ENCODE peak calls at places on chromosomes 13 and 19, in four cellular contexts. G, V, M and D are unnamed samples.

GRCh38 chr19:3788991-3789778 is 3.0 kb upstream of the MATK start:
- DNase-seq in G (no peak), M (no peak), V (no peak), D (no peak)

GRCh38 chr13:24618219-24618955 is 61.8 kb upstream of the ATP12A start:
- DNase-seq in G (no peak), V (no peak), M (no peak), D (no peak)

GRCh38 chr13:37870489-37870845 is 895 bp upstream of the TRPC4 start:
- DNase-seq in V (no peak), M (no peak), G (no peak), D (no peak)

GRCh38 chr19:54178581-54179261 is 5.8 kb upstream of the TMC4 start:
- DNase-seq in M (no peak), G (no peak), V (no peak), D (no peak)

GRCh38 chr13:99087954-99088491 is 110.2 kb upstream of the DOCK9 start:
- DNase-seq in V (no peak), M (peak; percentile 32), G (no peak), D (no peak)

GRCh38 chr13:78398743-78399410 is 204.5 kb downstream of the POU4F1 start:
- DNase-seq in G (no peak), M (no peak), V (no peak), D (no peak)

GRCh38 chr13:41577437-41577836 is 120.1 kb downstream of the RGCC start:
- DNase-seq in V (peak; percentile 45), G (peak; percentile 36), M (no peak), D (peak; percentile 39)

GRCh38 chr13:85544756-85545155 is 254.5 kb downstream of the SLITRK6 start:
- DNase-seq in V (no peak), G (no peak), M (no peak), D (no peak)

GRCh38 chr19:56899943-56900342 is 59.4 kb upstream of the PEG3 start:
- DNase-seq in V (no peak), M (no peak), G (no peak), D (no peak)

GRCh38 chr13:75704942-75705320 is 68.8 kb downstream of the LMO7 start:
- DNase-seq in G (no peak), M (peak; percentile 52), V (no peak), D (no peak)

GRCh38 chr19:10112037-10112751 is 701 bp downstream of the P2RY11 start:
- DNase-seq in G (no peak), M (no peak), V (no peak), D (no peak)

GRCh38 chr13:112247471-112248405 is 128.4 kb upstream of the SPACA7 start:
- DNase-seq in M (no peak), V (no peak), G (no peak), D (no peak)

GRCh38 chr13:42355841-42356575 is 84.1 kb downstream of the AKAP11 start:
- DNase-seq in G (no peak), M (no peak), V (no peak), D (no peak)

GRCh38 chr13:43961909-43962308 is 82.2 kb downstream of the LACC1 start:
- DNase-seq in G (no peak), M (no peak), V (no peak), D (no peak)

GRCh38 chr13:75258159-75258782 is 223.7 kb downstream of the TBC1D4 start:
- DNase-seq in G (no peak), V (no peak), M (no peak), D (no peak)

GRCh38 chr19:12952488-12953455 is 4.3 kb downstream of the GADD45GIP1 start:
- DNase-seq in M (no peak), V (no peak), G (no peak), D (no peak)

GRCh38 chr19:13053238-13053637 is 49.4 kb downstream of the LYL1 start:
- DNase-seq in V (no peak), M (no peak), G (no peak), D (no peak)

GRCh38 chr19:928471-929259 is 2.8 kb downstream of the ARID3A start:
- DNase-seq in G (no peak), M (no peak), V (peak; percentile 22), D (no peak)

GRCh38 chr13:109787135-109787954 is 962 bp upstream of the IRS2 start:
- DNase-seq in M (peak; percentile 61), G (peak; percentile 40), V (peak; percentile 43), D (peak; percentile 55)

GRCh38 chr13:110214637-110215036 is 92.3 kb downstream of the COL4A1 start:
- DNase-seq in G (no peak), M (no peak), V (no peak), D (no peak)

GRCh38 chr19:35559281-35559659 is 4.2 kb downstream of the ATP4A start:
- DNase-seq in M (no peak), G (no peak), V (no peak), D (no peak)

GRCh38 chr13:73059460-73060250 is 850 bp downstream of the KLF5 start:
- DNase-seq in M (peak; percentile 86), V (peak; percentile 31), G (peak; percentile 51), D (peak; percentile 25)

GRCh38 chr19:38173324-38174041 is 50.5 kb downstream of the DPF1 start:
- DNase-seq in M (peak; percentile 66), G (peak; percentile 86), V (no peak), D (peak; percentile 96)

GRCh38 chr19:52991484-52991883 is 22.2 kb upstream of the ERVV-1 start:
- DNase-seq in M (no peak), V (no peak), G (no peak), D (peak; percentile 16)

GRCh38 chr13:65540064-65540635 is 1690.0 kb downstream of the PCDH9 start:
- DNase-seq in V (no peak), G (no peak), M (no peak), D (no peak)

GRCh38 chr19:10936661-10937084 is 8.1 kb downstream of the TIMM29 start:
- DNase-seq in G (no peak), V (no peak), M (no peak), D (peak; percentile 55)

GRCh38 chr19:34976611-34977010 is 12.6 kb upstream of the ZNF792 start:
- DNase-seq in M (peak; percentile 1), V (no peak), G (no peak), D (no peak)

GRCh38 chr13:52738719-52739467 is 727 bp downstream of the CNMD start:
- DNase-seq in G (no peak), V (no peak), M (no peak), D (peak; percentile 7)

GRCh38 chr19:47225746-47226425 is 5.1 kb downstream of the BBC3 start:
- DNase-seq in V (peak; percentile 92), M (peak; percentile 93), G (peak; percentile 89), D (peak; percentile 91)

GRCh38 chr13:104937881-104938280 is 1597.6 kb downstream of the EFNB2 start:
- DNase-seq in V (no peak), M (no peak), G (no peak), D (no peak)

GRCh38 chr19:2016041-2016807 is 710 bp upstream of the BTBD2 start:
- DNase-seq in G (peak; percentile 82), V (peak; percentile 83), M (peak; percentile 78), D (peak; percentile 90)

GRCh38 chr19:15104411-15104810 is 2.8 kb upstream of the SYDE1 start:
- DNase-seq in M (no peak), V (no peak), G (no peak), D (no peak)

GRCh38 chr13:94925263-94925662 is 212.9 kb upstream of the SOX21 start:
- DNase-seq in G (no peak), M (no peak), V (no peak), D (no peak)

GRCh38 chr19:42005504-42005903 is 11.5 kb upstream of the ATP1A3 start:
- DNase-seq in M (no peak), V (no peak), G (no peak), D (no peak)

DNA sequence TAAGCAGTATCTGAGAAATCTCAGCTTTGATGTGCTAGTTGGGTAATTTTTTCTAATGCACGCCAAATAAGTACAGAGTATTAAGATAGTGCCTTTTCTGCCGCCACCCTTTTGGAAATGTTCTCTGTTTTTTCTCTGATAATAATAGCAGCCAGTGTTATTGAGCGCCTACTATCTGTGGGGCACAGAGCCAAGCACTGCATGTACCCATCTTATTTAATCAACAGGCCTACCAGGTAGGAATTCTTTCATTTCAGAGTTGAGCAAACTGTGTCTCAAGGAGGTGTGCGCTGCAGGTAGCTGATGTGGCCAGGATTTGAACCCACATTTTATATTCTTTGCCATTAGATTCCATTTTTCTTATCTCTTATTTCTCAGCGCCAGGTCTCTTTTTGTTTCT is 1.4 kb downstream of the EPN1 start:
- DNase-seq in M (peak; percentile 78), V (no peak), G (no peak), D (no peak)
- TF ChIP-seq CTCF in M (no peak), V (no peak), G (no peak), D (no peak)

GRCh38 chr13:59409211-59409610 is 754.5 kb downstream of the DIAPH3 start:
- DNase-seq in V (peak; percentile 16), M (peak; percentile 91), G (peak; percentile 79), D (peak; percentile 71)
- H3K27ac ChIP-seq in V (no peak overlapping the region), M (peak overlapping the region; percentile 60), G (peak overlapping the region; percentile 51), D (no peak overlapping the region)

GRCh38 chr19:40358773-40359172 is 10.3 kb downstream of the PLD3 start:
- DNase-seq in M (no peak), V (no peak), G (no peak), D (peak; percentile 50)

GRCh38 chr19:40356681-40357595 is 8.4 kb downstream of the PLD3 start:
- DNase-seq in V (no peak), G (no peak), M (no peak), D (no peak)

GRCh38 chr19:40360020-40360686 is 11.7 kb downstream of the PLD3 start:
- DNase-seq in V (no peak), M (no peak), G (no peak), D (no peak)

GRCh38 chr19:40355975-40356680 is 7.6 kb downstream of the PLD3 start:
- DNase-seq in V (no peak), M (no peak), G (no peak), D (no peak)

DNA sequence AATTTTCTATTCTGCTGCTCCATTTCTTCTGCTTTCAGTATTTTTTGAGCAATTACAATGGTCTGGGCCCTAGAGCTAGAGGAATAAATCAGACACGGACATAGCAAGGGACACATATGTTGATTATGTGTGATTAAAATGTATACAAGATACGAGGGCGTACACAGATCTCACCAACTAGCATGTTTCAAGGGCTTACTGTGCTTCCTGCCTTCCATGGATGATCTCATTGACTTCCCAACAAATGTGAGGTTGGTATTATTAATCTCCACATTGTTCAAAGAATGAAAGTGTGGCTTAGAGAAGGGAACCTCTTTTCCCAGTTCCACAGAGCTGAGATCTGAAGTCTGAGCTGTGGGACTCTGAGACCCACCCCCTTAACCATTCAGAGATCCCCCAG is 9.2 kb downstream of the PLD3 start:
- DNase-seq in V (no peak), M (no peak), G (no peak), D (no peak)
- TF ChIP-seq CTCF in V (no peak), M (no peak), G (no peak), D (no peak)

GRCh38 chr13:51729853-51730553 is 74.0 kb downstream of the DHRS12 start:
- DNase-seq in M (no peak), V (peak; percentile 81), G (no peak), D (peak; percentile 55)
- H3K27ac ChIP-seq in M (no peak overlapping the region), V (peak overlapping the region; percentile 68), G (peak overlapping the region; percentile 77), D (peak overlapping the region; percentile 76)

GRCh38 chr13:96993660-96994029 is 631 bp downstream of the OXGR1 start:
- DNase-seq in M (no peak), G (no peak), V (no peak), D (no peak)
- TF ChIP-seq CTCF in M (no peak), G (no peak), V (no peak), D (no peak)